ENCODE peak calls at places on chromosome 10, in six cellular contexts. X is iris pigment epithelial cell; W is stimulated activated CD4-positive, alpha-beta T cell treated with anti-CD3 and anti-CD28 coated beads, Interleukin-2, amount 100 ng/mL, for 48 hours; Z is T-helper 2 cell; K is CD8-positive, alpha-beta T cell; I is HT-29. D is an unnamed sample.

GRCh38 chr10:43073191-43073590 is 3.7 kb upstream of the RET start:
- DNase-seq in X (no peak), W (no peak), Z (no peak), K (no peak), I (no peak), D (no peak)

GRCh38 chr10:5314866-5315265 is 49.9 kb upstream of the UCN3 start:
- DNase-seq in X (no peak), W (no peak), Z (no peak), K (no peak), I (peak; percentile 58), D (no peak)

GRCh38 chr10:7819126-7819470 is 793 bp downstream of the TAF3 start:
- DNase-seq in X (peak; percentile 63), W (peak; percentile 13), Z (peak; percentile 7), K (no peak), I (peak; percentile 69), D (peak; percentile 22)

GRCh38 chr10:28892818-28893547 is 215.7 kb downstream of the BAMBI start:
- DNase-seq in X (peak; percentile 85), W (no peak), Z (no peak), K (no peak), I (no peak), D (no peak)

GRCh38 chr10:34524369-34525091 is 290.6 kb downstream of the PARD3 start:
- DNase-seq in X (no peak), W (no peak), Z (no peak), K (no peak), I (no peak), D (no peak)

GRCh38 chr10:6141296-6142151 is 52.7 kb downstream of the RBM17 start:
- DNase-seq in X (peak; percentile 91), W (no peak), Z (no peak), K (no peak), I (no peak), D (peak; percentile 63)

GRCh38 chr10:93334901-93335312 is 147.2 kb downstream of the MYOF start:
- DNase-seq in X (peak; percentile 47), W (no peak), Z (no peak), K (no peak), I (no peak), D (peak; percentile 96)

GRCh38 chr10:18545626-18546025 is 105.8 kb downstream of the NSUN6 start:
- DNase-seq in X (no peak), W (no peak), Z (no peak), K (no peak), I (no peak), D (no peak)

GRCh38 chr10:9868499-9868898 is 1149.2 kb upstream of the CELF2 start:
- DNase-seq in X (no peak), W (no peak), Z (no peak), K (no peak), I (no peak), D (no peak)

GRCh38 chr10:113199459-113199858 is 249.4 kb downstream of the TCF7L2 start:
- DNase-seq in X (peak; percentile 57), W (no peak), Z (no peak), K (no peak), I (no peak), D (no peak)

GRCh38 chr10:121355161-121355560 is 243.1 kb downstream of the FGFR2 start:
- DNase-seq in X (no peak), W (no peak), Z (no peak), K (no peak), I (no peak), D (no peak)

D was measured in PC-9.